ENCODE peak calls at places on chromosomes 7 and 10, in four cellular contexts. Z, B, C and R are unnamed samples.

GRCh38 chr7:40341836-40342235 is 207.0 kb downstream of the SUGCT start:
- DNase-seq in Z (no peak), B (no peak), C (no peak), R (no peak)

GRCh38 chr7:17599733-17600685 is 301.6 kb downstream of the AHR start:
- DNase-seq in B (peak), C (no peak), Z (peak), R (peak)

GRCh38 chr7:97133166-97133565 is 15.7 kb downstream of the SDHAF3 start:
- DNase-seq in Z (no peak), C (no peak), B (no peak), R (no peak)

GRCh38 chr10:126463306-126463705 is 75.0 kb upstream of the ADAM12 start:
- DNase-seq in B (no peak), C (no peak), Z (no peak), R (no peak)

GRCh38 chr7:75879771-75880184 is 944 bp downstream of the RHBDD2 start:
- DNase-seq in C (no peak), Z (peak), B (peak), R (no peak)

GRCh38 chr7:129556607-129557120 is 54.3 kb downstream of the SMKR1 start:
- DNase-seq in B (no peak), C (no peak), Z (no peak), R (no peak)

GRCh38 chr7:102843850-102844249 is 69.0 kb upstream of the LRRC17 start:
- DNase-seq in C (no peak), B (no peak), Z (no peak), R (no peak)

GRCh38 chr10:22379059-22379458 is 33.8 kb downstream of the SPAG6 start:
- DNase-seq in Z (no peak), B (no peak), C (no peak), R (peak)

GRCh38 chr7:138492423-138492822 is 32.4 kb downstream of the TRIM24 start:
- DNase-seq in C (no peak), Z (no peak), B (no peak), R (no peak)

GRCh38 chr10:22682237-22683192 is 31.9 kb downstream of the PIP4K2A start:
- DNase-seq in C (no peak), Z (no peak), B (peak), R (peak)